ENCODE peak calls at places on chromosomes 12 and 14, in four cellular contexts. W is CD8-positive, alpha-beta T cell; X is hepatocyte; P is aorta. L is an unnamed sample.

GRCh38 chr14:53882684-53883083 is 73.9 kb downstream of the BMP4 start:
- DNase-seq in W (no peak), X (no peak), P (no peak), L (no peak)

GRCh38 chr14:102891556-102891955 is 30.9 kb upstream of the AMN start:
- DNase-seq in W (no peak), X (no peak), P (no peak), L (no peak)

GRCh38 chr12:80173465-80173864 is 74.1 kb downstream of the OTOGL start:
- DNase-seq in W (no peak), X (no peak), P (no peak), L (no peak)

GRCh38 chr14:99510556-99511139 is 29.4 kb downstream of the CCNK start:
- DNase-seq in W (no peak), X (no peak), P (no peak), L (no peak)

GRCh38 chr12:115338566-115339294 is 654.8 kb upstream of the TBX3 start:
- DNase-seq in W (no peak), X (no peak), P (no peak), L (no peak)

GRCh38 chr14:95314609-95315008 is 5.1 kb downstream of the CLMN start:
- DNase-seq in W (no peak), X (peak; percentile 61), P (peak; percentile 78), L (no peak)

GRCh38 chr12:12365442-12365802 is 8.5 kb downstream of the BORCS5 start:
- DNase-seq in W (no peak), X (no peak), P (no peak), L (no peak)

GRCh38 chr14:99189201-99189801 is 82.7 kb downstream of the BCL11B start:
- DNase-seq in W (no peak), X (no peak), P (no peak), L (no peak)

GRCh38 chr12:101174576-101174975 is 35.5 kb downstream of the SLC5A8 start:
- DNase-seq in W (no peak), X (peak; percentile 56), P (no peak), L (no peak)

GRCh38 chr12:47303207-47303606 is 223.4 kb upstream of the AMIGO2 start:
- DNase-seq in W (no peak), X (no peak), P (no peak), L (no peak)

GRCh38 chr12:92155733-92156132 is 10.1 kb upstream of the BTG1 start:
- DNase-seq in W (no peak), X (no peak), P (no peak), L (no peak)

GRCh38 chr14:22871962-22872832 is 657 bp downstream of the LRP10 start:
- DNase-seq in W (peak; percentile 47), X (peak; percentile 92), P (peak; percentile 93), L (no peak)

GRCh38 chr14:35339761-35340406 is 47.7 kb downstream of the PSMA6 start:
- DNase-seq in W (no peak), X (no peak), P (no peak), L (no peak)

GRCh38 chr14:91249841-91250616 is 5.5 kb upstream of the GPR68 start:
- DNase-seq in W (no peak), X (peak; percentile 36), P (no peak), L (no peak)

DNA sequence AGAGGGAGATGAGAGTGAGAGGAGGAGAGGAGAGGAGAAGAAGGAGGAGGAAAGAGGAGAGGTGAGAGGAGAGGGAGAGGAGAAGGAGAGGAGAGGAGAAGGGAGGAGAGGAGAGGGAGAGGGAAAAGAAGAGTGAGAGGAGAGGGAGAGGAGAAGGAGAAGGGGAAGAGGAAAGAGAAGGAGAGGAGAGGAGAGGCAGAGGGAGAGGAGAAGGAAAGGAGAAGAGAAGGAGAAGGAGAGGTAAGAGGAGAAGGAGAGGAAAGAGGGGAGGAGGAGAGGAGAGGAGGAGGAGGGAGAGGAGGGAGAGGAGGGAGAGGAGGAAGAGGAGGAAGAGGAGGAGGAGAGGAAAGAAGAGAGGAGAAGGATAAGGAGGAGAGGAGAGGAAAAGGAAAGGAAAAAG is 266.8 kb downstream of the ITPR2 start:
- DNase-seq in W (no peak), X (no peak), P (no peak), L (no peak)
- H3K27ac ChIP-seq in W (no peak overlapping the region), X (no peak overlapping the region), P (no peak overlapping the region), L (no peak overlapping the region)

DNA sequence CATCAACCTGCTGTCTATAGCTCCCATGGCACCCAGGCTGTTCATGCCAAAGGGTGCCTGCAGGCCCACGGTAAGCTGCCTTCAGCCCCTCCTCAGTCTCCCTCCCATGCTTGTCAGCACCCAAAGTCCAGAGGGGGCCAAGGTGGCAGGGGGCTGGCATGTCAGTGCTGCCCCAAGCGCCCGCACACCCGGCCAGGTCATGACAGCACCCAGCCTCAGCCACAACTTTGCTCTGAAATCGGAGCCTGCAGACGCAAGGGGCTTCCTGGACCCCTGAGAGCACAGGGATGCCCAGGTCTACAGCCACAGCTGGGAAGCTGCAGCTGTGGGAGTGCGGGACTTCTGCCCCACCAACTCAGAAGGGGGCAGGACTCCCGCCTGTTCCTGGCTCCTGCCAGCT is 28.5 kb upstream of the PAPLN start:
- DNase-seq in W (no peak), X (no peak), P (no peak), L (no peak)
- H3K4me1 ChIP-seq in W (no peaks in the 10 kb centered on the region), X (no peaks in the 10 kb centered on the region), P (no peaks in the 10 kb centered on the region), L (peaks cover 7% of the 10 kb centered on the region)

GRCh38 chr14:106666341-106666740 is 1140.0 kb downstream of the TMEM121 start:
- DNase-seq in W (no peak), X (no peak), P (no peak), L (no peak)
- H3K4me3 ChIP-seq in W (no peak overlapping the region), X (no peak overlapping the region), P (no peak overlapping the region), L (no peak overlapping the region)

GRCh38 chr14:52018970-52019369 is 29.6 kb downstream of the RTRAF start:
- DNase-seq in W (no peak), X (no peak), P (no peak), L (no peak)

GRCh38 chr14:52020866-52021717 is 31.7 kb downstream of the RTRAF start:
- DNase-seq in W (no peak), X (no peak), P (no peak), L (no peak)

GRCh38 chr14:52015411-52016030 is 26.2 kb downstream of the RTRAF start:
- DNase-seq in W (no peak), X (peak; percentile 46), P (no peak), L (no peak)

GRCh38 chr14:52020315-52020714 is 31.0 kb downstream of the RTRAF start:
- DNase-seq in W (no peak), X (no peak), P (no peak), L (no peak)

GRCh38 chr14:52018252-52018651 is 28.9 kb downstream of the RTRAF start:
- DNase-seq in W (no peak), X (peak; percentile 26), P (no peak), L (no peak)
- H3K27ac ChIP-seq in W (no peak overlapping the region), X (peak overlapping the region; percentile 22), P (no peak overlapping the region), L (no peak overlapping the region)

GRCh38 chr12:68686262-68686594 is 550 bp upstream of the NUP107 start:
- DNase-seq in W (no peak), X (no peak), P (no peak), L (no peak)
- H3K4me1 ChIP-seq in W (peaks cover 24% of the 10 kb centered on the region), X (peaks cover 8% of the 10 kb centered on the region), P (no peaks in the 10 kb centered on the region), L (peaks cover 5% of the 10 kb centered on the region)

DNA sequence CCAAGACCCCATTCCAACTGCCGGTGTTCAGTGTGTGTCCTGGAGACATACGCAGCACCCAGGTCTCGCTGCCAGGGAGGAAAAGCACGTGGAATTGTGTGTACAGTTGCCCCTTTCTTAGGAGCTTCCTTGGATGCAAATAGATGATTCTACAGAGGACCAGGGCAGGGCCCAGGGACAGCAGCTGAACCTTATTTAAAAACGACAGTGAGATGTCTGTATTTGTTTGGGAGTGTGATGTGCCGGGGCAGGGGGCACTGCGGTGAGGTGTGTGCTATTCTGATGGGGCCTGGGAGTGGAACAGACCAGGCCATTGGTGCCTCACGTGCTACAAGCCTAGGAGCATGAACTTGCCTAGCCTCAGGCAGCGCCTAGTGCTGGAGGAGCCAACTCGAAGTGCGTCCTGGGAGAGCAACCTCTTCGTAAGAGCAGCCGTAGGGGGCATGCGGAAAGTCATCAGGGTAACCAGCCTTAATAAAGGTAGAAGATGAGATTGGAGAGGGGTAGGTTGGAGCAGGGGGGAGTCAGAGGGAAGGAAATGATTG is 98.3 kb upstream of the ESRRB start:
- DNase-seq in W (no peak), X (no peak), P (no peak), L (no peak)
- H3K4me3 ChIP-seq in W (no peak overlapping the region), X (no peak overlapping the region), P (no peak overlapping the region), L (no peak overlapping the region)

GRCh38 chr12:65561798-65562382 is 262.4 kb upstream of the HMGA2 start:
- DNase-seq in W (no peak), X (no peak), P (no peak), L (no peak)

GRCh38 chr12:65568517-65568916 is 255.8 kb upstream of the HMGA2 start:
- DNase-seq in W (no peak), X (no peak), P (no peak), L (no peak)

GRCh38 chr12:65566776-65567175 is 257.5 kb upstream of the HMGA2 start:
- DNase-seq in W (no peak), X (no peak), P (no peak), L (no peak)

GRCh38 chr12:65567820-65568219 is 256.5 kb upstream of the HMGA2 start:
- DNase-seq in W (no peak), X (no peak), P (no peak), L (no peak)

GRCh38 chr12:65565601-65566560 is 258.4 kb upstream of the HMGA2 start:
- DNase-seq in W (no peak), X (peak; percentile 62), P (no peak), L (no peak)
- H3K27ac ChIP-seq in W (no peak overlapping the region), X (peak overlapping the region; percentile 70), P (no peak overlapping the region), L (no peak overlapping the region)

GRCh38 chr14:74495356-74495755 is 1.8 kb downstream of the ISCA2 start:
- DNase-seq in W (no peak), X (no peak), P (no peak), L (no peak)

GRCh38 chr14:74491952-74492351 is 1.2 kb downstream of the NPC2 start:
- DNase-seq in W (no peak), X (peak; percentile 36), P (no peak), L (no peak)

GRCh38 chr14:74488788-74489397 is 4.2 kb downstream of the NPC2 start:
- DNase-seq in W (no peak), X (no peak), P (no peak), L (no peak)

GRCh38 chr14:74493343-74494261 is at the start of gene ISCA2:
- DNase-seq in W (peak; percentile 97), X (peak; percentile 99), P (peak; percentile 100), L (peak; percentile 100)

GRCh38 chr14:74492413-74493342 is at the start of gene NPC2:
- DNase-seq in W (no peak), X (no peak), P (no peak), L (no peak)
- H3K4me1 ChIP-seq in W (peaks cover 32% of the 10 kb centered on the region), X (peaks cover 13% of the 10 kb centered on the region), P (peaks cover 5% of the 10 kb centered on the region), L (peaks cover 61% of the 10 kb centered on the region)